ENCODE peak calls at places on chromosomes 11 and 22, in seven cellular contexts. One of them, this sample, is unnamed.

GRCh38 chr22:33274214-33274828 is 216.1 kb upstream of the SYN3 start:
- DNase-seq in IMR-90: no peak
- DNase-seq in K562: peak; percentile 42
- DNase-seq in GM12878: no peak
- DNase-seq in HCT116: no peak
- DNase-seq in H1: peak; percentile 7
- DNase-seq in HepG2: peak; percentile 27
- DNase-seq in this sample: no peak

GRCh38 chr11:73379189-73379880 is 3.1 kb downstream of the RELT start:
- DNase-seq in H1: no peak
- DNase-seq in HepG2: no peak
- DNase-seq in HCT116: no peak
- DNase-seq in K562: peak; percentile 19
- DNase-seq in GM12878: no peak
- DNase-seq in IMR-90: no peak
- DNase-seq in this sample: no peak

GRCh38 chr11:111367411-111368284 is 11.4 kb downstream of the POU2AF1 start:
- DNase-seq in HepG2: no peak
- DNase-seq in K562: no peak
- DNase-seq in IMR-90: no peak
- DNase-seq in H1: no peak
- DNase-seq in HCT116: no peak
- DNase-seq in GM12878: peak; percentile 80
- DNase-seq in this sample: no peak

GRCh38 chr11:43674566-43674965 is 6.0 kb upstream of the HSD17B12 start:
- DNase-seq in HepG2: no peak
- DNase-seq in HCT116: no peak
- DNase-seq in K562: no peak
- DNase-seq in IMR-90: no peak
- DNase-seq in H1: no peak
- DNase-seq in GM12878: no peak
- DNase-seq in this sample: no peak

GRCh38 chr11:83222499-83222898 is 29.0 kb downstream of the ANKRD42 start:
- DNase-seq in HepG2: no peak
- DNase-seq in K562: no peak
- DNase-seq in IMR-90: peak; percentile 71
- DNase-seq in GM12878: no peak
- DNase-seq in HCT116: no peak
- DNase-seq in H1: no peak
- DNase-seq in this sample: no peak

GRCh38 chr11:103727262-103727661 is 309.2 kb upstream of the DDI1 start:
- DNase-seq in HCT116: no peak
- DNase-seq in GM12878: no peak
- DNase-seq in K562: no peak
- DNase-seq in HepG2: no peak
- DNase-seq in H1: no peak
- DNase-seq in IMR-90: no peak
- DNase-seq in this sample: no peak

GRCh38 chr11:128784059-128784804 is 82.9 kb downstream of the KCNJ1 start:
- DNase-seq in GM12878: no peak
- DNase-seq in HCT116: no peak
- DNase-seq in IMR-90: no peak
- DNase-seq in HepG2: no peak
- DNase-seq in H1: peak; percentile 54
- DNase-seq in K562: no peak
- DNase-seq in this sample: no peak

GRCh38 chr22:48784701-48785503 is 1042.8 kb downstream of the BRD1 start:
- DNase-seq in HCT116: no peak
- DNase-seq in IMR-90: no peak
- DNase-seq in K562: no peak
- DNase-seq in HepG2: no peak
- DNase-seq in H1: no peak
- DNase-seq in GM12878: no peak
- DNase-seq in this sample: no peak

GRCh38 chr22:35334010-35334409 is 34.3 kb downstream of the TOM1 start:
- DNase-seq in GM12878: no peak
- DNase-seq in H1: no peak
- DNase-seq in IMR-90: no peak
- DNase-seq in HepG2: no peak
- DNase-seq in K562: no peak
- DNase-seq in HCT116: no peak
- DNase-seq in this sample: no peak

GRCh38 chr11:93216511-93217121 is 18.8 kb upstream of the SLC36A4 start:
- DNase-seq in H1: no peak
- DNase-seq in HCT116: no peak
- DNase-seq in HepG2: no peak
- DNase-seq in GM12878: no peak
- DNase-seq in IMR-90: no peak
- DNase-seq in K562: no peak
- DNase-seq in this sample: no peak

GRCh38 chr11:112884012-112884767 is 77.0 kb upstream of the NCAM1 start:
- DNase-seq in H1: no peak
- DNase-seq in IMR-90: no peak
- DNase-seq in K562: no peak
- DNase-seq in GM12878: no peak
- DNase-seq in HepG2: no peak
- DNase-seq in HCT116: no peak
- DNase-seq in this sample: no peak

GRCh38 chr22:42745118-42745517 is 24.4 kb upstream of the A4GALT start:
- DNase-seq in HepG2: no peak
- DNase-seq in HCT116: no peak
- DNase-seq in H1: no peak
- DNase-seq in GM12878: no peak
- DNase-seq in IMR-90: peak; percentile 75
- DNase-seq in K562: no peak
- DNase-seq in this sample: peak; percentile 66

GRCh38 chr11:47477323-47477722 is 28.4 kb upstream of the RAPSN start:
- DNase-seq in GM12878: no peak
- DNase-seq in HCT116: no peak
- DNase-seq in K562: no peak
- DNase-seq in HepG2: no peak
- DNase-seq in H1: no peak
- DNase-seq in IMR-90: peak; percentile 69
- DNase-seq in this sample: no peak

GRCh38 chr11:76721755-76722677 is 51.5 kb upstream of the LRRC32 start:
- DNase-seq in IMR-90: peak; percentile 73
- DNase-seq in HepG2: peak; percentile 58
- DNase-seq in H1: peak; percentile 54
- DNase-seq in HCT116: peak; percentile 68
- DNase-seq in GM12878: no peak
- DNase-seq in K562: peak; percentile 79
- DNase-seq in this sample: peak; percentile 80

GRCh38 chr22:42803454-42803853 is 53.6 kb downstream of the ARFGAP3 start:
- DNase-seq in GM12878: no peak
- DNase-seq in K562: no peak
- DNase-seq in H1: no peak
- DNase-seq in HCT116: no peak
- DNase-seq in HepG2: no peak
- DNase-seq in IMR-90: no peak
- DNase-seq in this sample: no peak

GRCh38 chr11:1881442-1882264 is 10.0 kb downstream of the PRR33 start:
- DNase-seq in K562: no peak
- DNase-seq in GM12878: no peak
- DNase-seq in HCT116: no peak
- DNase-seq in H1: no peak
- DNase-seq in HepG2: no peak
- DNase-seq in IMR-90: no peak
- DNase-seq in this sample: no peak

GRCh38 chr11:133500936-133501335 is 31.4 kb downstream of the OPCML start:
- DNase-seq in HCT116: no peak
- DNase-seq in H1: no peak
- DNase-seq in GM12878: no peak
- DNase-seq in IMR-90: no peak
- DNase-seq in K562: no peak
- DNase-seq in HepG2: no peak
- DNase-seq in this sample: no peak

GRCh38 chr11:76448506-76448905 is 3.7 kb downstream of the EMSY start:
- DNase-seq in HCT116: no peak
- DNase-seq in GM12878: no peak
- DNase-seq in HepG2: no peak
- DNase-seq in IMR-90: no peak
- DNase-seq in H1: no peak
- DNase-seq in K562: no peak
- DNase-seq in this sample: no peak

GRCh38 chr11:107857550-107858216 is 904 bp downstream of the SLC35F2 start:
- DNase-seq in K562: no peak
- DNase-seq in IMR-90: peak; percentile 41
- DNase-seq in HepG2: no peak
- DNase-seq in GM12878: no peak
- DNase-seq in HCT116: no peak
- DNase-seq in H1: no peak
- DNase-seq in this sample: peak; percentile 18

GRCh38 chr11:17154409-17155159 is 53.2 kb downstream of the PIK3C2A start:
- DNase-seq in IMR-90: no peak
- DNase-seq in H1: no peak
- DNase-seq in GM12878: no peak
- DNase-seq in HCT116: no peak
- DNase-seq in HepG2: no peak
- DNase-seq in K562: no peak
- DNase-seq in this sample: no peak

DNA sequence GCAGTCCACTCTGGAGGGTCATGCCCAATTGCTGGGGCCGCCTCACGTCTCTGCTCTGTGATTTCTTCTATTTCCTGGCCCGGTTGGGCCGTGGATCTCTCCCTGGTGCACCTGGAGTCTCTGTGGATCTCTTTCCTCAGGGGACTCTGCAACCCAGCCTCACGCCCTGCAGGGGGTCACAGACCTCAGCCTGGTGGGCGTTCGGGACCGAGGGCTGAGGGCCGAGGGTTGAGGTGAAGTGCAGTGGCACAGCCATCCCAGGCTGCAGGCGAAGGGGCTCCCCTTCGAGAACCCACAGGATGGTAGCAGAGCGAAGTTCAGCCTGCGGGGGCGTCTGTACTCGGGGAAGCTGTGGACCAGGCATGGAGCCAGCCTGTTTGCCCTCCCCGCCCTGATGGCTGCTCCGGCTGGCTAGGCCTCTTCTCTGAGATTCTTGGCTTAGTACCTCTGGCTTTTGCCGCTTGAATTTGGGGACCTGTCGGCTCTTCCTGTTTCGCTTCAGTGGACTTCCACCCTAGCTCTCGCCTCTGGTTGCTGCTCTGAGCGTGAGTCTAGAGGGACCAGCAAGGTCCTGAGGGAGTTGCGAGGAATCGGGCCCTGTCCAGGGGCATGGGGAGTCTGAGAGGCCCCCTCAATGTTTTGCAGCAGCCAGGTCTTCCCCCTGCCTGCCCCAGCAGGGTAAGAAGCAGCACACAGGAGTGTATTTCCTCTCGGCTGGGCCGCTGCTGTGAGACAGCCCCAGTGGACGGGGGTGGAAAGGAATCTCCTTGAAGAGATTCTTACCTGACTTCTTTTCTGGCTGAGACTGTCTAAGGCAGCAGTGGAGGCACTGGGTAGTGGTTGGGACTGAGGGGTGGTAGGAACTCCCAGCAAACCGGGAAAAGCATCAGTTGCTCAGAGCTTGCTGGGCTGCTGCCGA is 140.8 kb downstream of the TBC1D22A start:
- DNase-seq in H1: no peak
- DNase-seq in HCT116: no peak
- DNase-seq in GM12878: no peak
- DNase-seq in IMR-90: no peak
- DNase-seq in HepG2: no peak
- DNase-seq in K562: no peak
- DNase-seq in this sample: no peak
- TF ChIP-seq CEBPB in H1: no peak
- TF ChIP-seq CEBPB in HCT116: no peak
- TF ChIP-seq CEBPB in GM12878: no peak
- TF ChIP-seq CEBPB in IMR-90: no peak
- TF ChIP-seq CEBPB in HepG2: no peak
- TF ChIP-seq CEBPB in K562: no peak
- TF ChIP-seq CEBPB in this sample: no peak

GRCh38 chr11:86632499-86633269 is 39.7 kb downstream of the ME3 start:
- DNase-seq in H1: peak; percentile 39
- DNase-seq in K562: no peak
- DNase-seq in HepG2: peak; percentile 28
- DNase-seq in IMR-90: peak; percentile 99
- DNase-seq in GM12878: peak; percentile 11
- DNase-seq in HCT116: peak; percentile 68
- DNase-seq in this sample: peak; percentile 82
- TF ChIP-seq RAD21 in H1: peak; percentile 65
- TF ChIP-seq RAD21 in K562: peak; percentile 52
- TF ChIP-seq RAD21 in HepG2: no peak
- TF ChIP-seq RAD21 in IMR-90: peak; percentile 47
- TF ChIP-seq RAD21 in GM12878: peak; percentile 13
- TF ChIP-seq RAD21 in HCT116: peak; percentile 85
- TF ChIP-seq RAD21 in this sample: peak; percentile 78

GRCh38 chr22:23257889-23258825 is 77.8 kb downstream of the BCR start:
- DNase-seq in HCT116: no peak
- DNase-seq in GM12878: no peak
- DNase-seq in H1: no peak
- DNase-seq in IMR-90: no peak
- DNase-seq in HepG2: no peak
- DNase-seq in K562: peak; percentile 60
- DNase-seq in this sample: no peak

GRCh38 chr22:23258826-23259170 is 78.5 kb downstream of the BCR start:
- DNase-seq in IMR-90: no peak
- DNase-seq in H1: no peak
- DNase-seq in K562: no peak
- DNase-seq in GM12878: no peak
- DNase-seq in HepG2: no peak
- DNase-seq in HCT116: no peak
- DNase-seq in this sample: no peak

GRCh38 chr22:23260645-23261581 is 80.6 kb downstream of the BCR start:
- DNase-seq in HCT116: no peak
- DNase-seq in GM12878: no peak
- DNase-seq in HepG2: no peak
- DNase-seq in K562: peak; percentile 66
- DNase-seq in IMR-90: no peak
- DNase-seq in H1: no peak
- DNase-seq in this sample: no peak

GRCh38 chr22:23261900-23262450 is 81.7 kb downstream of the BCR start:
- DNase-seq in K562: peak; percentile 64
- DNase-seq in HCT116: no peak
- DNase-seq in HepG2: no peak
- DNase-seq in H1: no peak
- DNase-seq in IMR-90: no peak
- DNase-seq in GM12878: no peak
- DNase-seq in this sample: no peak

GRCh38 chr22:23259916-23260644 is 79.8 kb downstream of the BCR start:
- DNase-seq in GM12878: no peak
- DNase-seq in IMR-90: no peak
- DNase-seq in K562: peak; percentile 69
- DNase-seq in HCT116: no peak
- DNase-seq in H1: no peak
- DNase-seq in HepG2: no peak
- DNase-seq in this sample: no peak
- TF ChIP-seq CEBPB in GM12878: no peak
- TF ChIP-seq CEBPB in IMR-90: no peak
- TF ChIP-seq CEBPB in K562: no peak
- TF ChIP-seq CEBPB in HCT116: no peak
- TF ChIP-seq CEBPB in H1: no peak
- TF ChIP-seq CEBPB in HepG2: no peak
- TF ChIP-seq CEBPB in this sample: no peak

DNA sequence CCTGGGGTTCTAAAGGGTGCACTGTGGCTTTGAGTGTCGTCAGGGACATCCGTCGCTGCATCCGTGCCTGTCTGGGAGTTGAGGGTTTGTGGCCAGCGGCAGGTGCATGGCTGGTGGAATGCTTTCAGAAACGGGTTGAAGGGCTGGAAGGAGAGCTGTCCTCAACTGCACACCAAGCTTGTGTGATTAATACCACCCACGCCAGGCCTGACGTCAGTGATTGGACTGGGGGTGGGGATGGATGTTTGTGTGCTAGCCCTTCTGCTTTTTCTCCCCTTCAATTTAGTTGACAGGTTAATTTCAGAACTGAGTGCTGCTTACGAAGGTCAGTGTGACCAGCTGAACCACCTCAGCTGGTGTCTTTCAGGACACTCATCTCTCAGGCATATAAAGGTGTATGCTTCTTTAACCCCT is 3.2 kb upstream of the GAB2 start:
- DNase-seq in K562: no peak
- DNase-seq in IMR-90: peak; percentile 85
- DNase-seq in H1: no peak
- DNase-seq in HepG2: no peak
- DNase-seq in GM12878: no peak
- DNase-seq in HCT116: no peak
- DNase-seq in this sample: no peak
- TF ChIP-seq RAD21 in K562: no peak
- TF ChIP-seq RAD21 in IMR-90: no peak
- TF ChIP-seq RAD21 in H1: no peak
- TF ChIP-seq RAD21 in HepG2: no peak
- TF ChIP-seq RAD21 in GM12878: no peak
- TF ChIP-seq RAD21 in HCT116: no peak
- TF ChIP-seq RAD21 in this sample: no peak